ENCODE peak calls at places on chromosomes 16 and 17, in ten cellular contexts. L is 8988T; Z is activated CD4-positive, CD25-positive, alpha-beta regulatory T cell treated with anti-CD3 and anti-CD28 coated beads, Interleukin-2, amount 50 U/mL, for 72 hours; Y is smooth muscle cell of the brain vasculature; D is GM04503; R is HCT116; T is activated naive CD4-positive, alpha-beta T cell; U is ascending aorta; F is occipital lobe; J is T-cell. N is an unnamed sample.

GRCh38 chr17:14070344-14071007 is 1.2 kb downstream of the COX10 start:
- DNase-seq in F (no peak), U (no peak), Z (no peak), T (no peak), L (no peak), J (no peak), Y (no peak), R (no peak), D (no peak), N (no peak)

GRCh38 chr16:11404608-11405007 is 59.3 kb downstream of the RMI2 start:
- DNase-seq in Z (no peak), J (no peak), F (no peak), T (no peak), U (no peak), L (no peak), Y (no peak), D (no peak), R (no peak), N (no peak)

GRCh38 chr17:38701504-38702165 is 3.4 kb upstream of the MLLT6 start:
- DNase-seq in R (no peak), F (no peak), U (no peak), J (peak; percentile 58), T (peak; percentile 60), Y (no peak), L (no peak), D (no peak), Z (peak; percentile 79), N (peak; percentile 63)

GRCh38 chr16:9039208-9039607 is 52.2 kb upstream of the HAPSTR1 start:
- DNase-seq in T (no peak), Z (no peak), D (no peak), L (no peak), F (no peak), Y (no peak), J (no peak), R (no peak), U (no peak), N (no peak)

GRCh38 chr17:30824002-30824355 is 513 bp downstream of the CRLF3 start:
- DNase-seq in Y (no peak), J (no peak), T (no peak), Z (peak; percentile 42), U (no peak), L (peak; percentile 33), R (no peak), D (no peak), F (no peak), N (peak; percentile 64)

GRCh38 chr17:6713918-6714271 is 726 bp upstream of the SLC13A5 start:
- DNase-seq in Z (no peak), J (no peak), L (no peak), Y (no peak), F (no peak), T (no peak), U (no peak), D (no peak), R (no peak), N (no peak)

GRCh38 chr16:24504467-24505345 is 34.7 kb upstream of the RBBP6 start:
- DNase-seq in J (peak; percentile 28), U (no peak), Z (peak; percentile 45), F (peak; percentile 38), T (peak; percentile 11), Y (no peak), L (peak; percentile 30), D (no peak), R (peak; percentile 74), N (peak; percentile 74)

GRCh38 chr17:38463451-38463858 is 35.2 kb downstream of the ARHGAP23 start:
- DNase-seq in D (no peak), J (no peak), R (no peak), F (no peak), Y (no peak), Z (no peak), U (no peak), L (no peak), T (no peak), N (no peak)

GRCh38 chr17:1890758-1891450 is 61.1 kb downstream of the RPA1 start:
- DNase-seq in F (no peak), Z (no peak), Y (no peak), R (no peak), D (no peak), U (no peak), J (no peak), T (no peak), L (no peak), N (no peak)

GRCh38 chr17:49691086-49691676 is 13.3 kb upstream of the SPOP start:
- DNase-seq in Y (no peak), R (no peak), Z (no peak), F (no peak), T (no peak), J (no peak), L (no peak), U (peak; percentile 52), D (no peak), N (no peak)

GRCh38 chr16:48318630-48319029 is 66.6 kb downstream of the SIAH1 start:
- DNase-seq in T (no peak), L (no peak), R (no peak), Y (peak; percentile 37), F (no peak), D (no peak), U (no peak), Z (no peak), J (peak; percentile 23), N (no peak)

GRCh38 chr17:38458521-38458920 is 30.3 kb downstream of the ARHGAP23 start:
- DNase-seq in F (no peak), R (no peak), D (no peak), Y (no peak), T (no peak), J (no peak), L (peak; percentile 9), U (no peak), Z (no peak), N (no peak)

GRCh38 chr17:73906896-73907600 is 262.8 kb upstream of the SDK2 start:
- DNase-seq in T (no peak), F (no peak), Y (no peak), L (no peak), D (no peak), Z (no peak), J (no peak), U (no peak), R (no peak), N (no peak)

GRCh38 chr16:2035431-2036199 is 8.9 kb downstream of the NHERF2 start:
- DNase-seq in T (no peak), U (no peak), R (no peak), F (no peak), D (no peak), L (no peak), Y (peak; percentile 85), J (no peak), Z (no peak), N (no peak)

GRCh38 chr16:88815227-88815626 is 3.5 kb upstream of the APRT start:
- DNase-seq in D (no peak), R (no peak), Y (no peak), T (no peak), L (no peak), U (no peak), J (no peak), Z (no peak), F (no peak), N (no peak)

GRCh38 chr16:88070989-88071625 is 119.9 kb downstream of the BANP start:
- DNase-seq in U (no peak), F (no peak), D (no peak), T (no peak), Z (no peak), L (no peak), R (no peak), J (no peak), Y (no peak), N (no peak)

GRCh38 chr16:29860218-29860617 is 2.8 kb downstream of the CDIPT start:
- DNase-seq in F (no peak), T (no peak), R (no peak), L (no peak), D (no peak), Z (no peak), Y (no peak), U (no peak), J (no peak), N (no peak)

GRCh38 chr16:56632160-56632847 is at the start of gene MT1M:
- DNase-seq in Z (no peak), T (no peak), L (no peak), D (no peak), J (no peak), R (no peak), Y (no peak), F (no peak), U (no peak), N (no peak)

GRCh38 chr16:87850009-87851006 is 19.0 kb downstream of the SLC7A5 start:
- DNase-seq in R (no peak), F (no peak), Z (peak; percentile 80), T (peak; percentile 78), D (no peak), Y (no peak), L (peak; percentile 98), U (no peak), J (peak; percentile 70), N (no peak)

GRCh38 chr16:8374586-8374985 is 215.7 kb downstream of the TMEM114 start:
- DNase-seq in F (no peak), Z (no peak), D (no peak), L (no peak), T (no peak), U (no peak), Y (no peak), J (no peak), R (no peak), N (no peak)

GRCh38 chr17:36937961-36938565 is 788 bp downstream of the LHX1 start:
- DNase-seq in Z (peak; percentile 34), Y (no peak), D (no peak), T (no peak), U (no peak), F (no peak), J (no peak), L (no peak), R (no peak), N (no peak)

GRCh38 chr17:75003957-75004355 is 8.5 kb upstream of the MRPL58 start:
- DNase-seq in T (no peak), Y (no peak), R (no peak), D (no peak), U (no peak), Z (no peak), J (no peak), F (no peak), L (no peak), N (no peak)

GRCh38 chr16:19607610-19608280 is 52.2 kb downstream of the VPS35L start:
- DNase-seq in T (no peak), Y (no peak), L (no peak), R (no peak), J (no peak), Z (no peak), D (peak; percentile 62), F (no peak), U (no peak), N (no peak)

GRCh38 chr16:72876221-72876620 is 171.7 kb downstream of the ZFHX3 start:
- DNase-seq in D (no peak), Z (no peak), R (no peak), U (no peak), J (no peak), F (no peak), Y (no peak), T (no peak), L (no peak), N (no peak)

GRCh38 chr16:1275791-1276579 is 20.1 kb downstream of the TPSD1 start:
- DNase-seq in Z (no peak), R (no peak), D (no peak), Y (no peak), L (no peak), J (no peak), U (no peak), T (no peak), F (no peak), N (no peak)

GRCh38 chr17:71824671-71825070 is 296.1 kb upstream of the SOX9 start:
- DNase-seq in U (no peak), L (no peak), D (no peak), J (no peak), Z (no peak), F (no peak), R (no peak), T (no peak), Y (no peak), N (no peak)

GRCh38 chr16:2329532-2329931 is 11.0 kb downstream of the ABCA3 start:
- DNase-seq in R (no peak), D (no peak), F (no peak), T (no peak), Y (no peak), L (no peak), Z (no peak), U (no peak), J (no peak), N (no peak)

GRCh38 chr17:6313835-6314234 is 121.1 kb downstream of the AIPL1 start:
- DNase-seq in U (no peak), L (no peak), R (no peak), T (no peak), J (no peak), D (no peak), Y (no peak), F (no peak), Z (no peak), N (no peak)